ENCODE peak calls at places on chromosomes 12 and 14, in ten cellular contexts. H is AG04449; G is uterus; X is foreskin fibroblast; L is CD8-positive, alpha-beta T cell; J is GM23338; I is GM13976; Z is progenitor cell of endocrine pancreas; T is omental fat pad; E is right atrium auricular region. F is an unnamed sample.

GRCh38 chr14:101119830-101120571 is 216.5 kb upstream of the RTL1 start:
- DNase-seq in H (no peak), G (peak; percentile 16), X (no peak), L (peak; percentile 10), J (peak; percentile 34), I (no peak), Z (no peak), T (peak; percentile 18), E (peak; percentile 51), F (no peak)

GRCh38 chr14:100573009-100573756 is 14.0 kb downstream of the BEGAIN start:
- DNase-seq in H (no peak), G (no peak), X (no peak), L (no peak), J (peak; percentile 61), I (no peak), Z (no peak), T (no peak), E (no peak), F (no peak)

GRCh38 chr12:65279387-65280112 is 1.1 kb downstream of the MSRB3 start:
- DNase-seq in H (no peak), G (no peak), X (no peak), L (no peak), J (no peak), I (no peak), Z (no peak), T (no peak), E (no peak), F (no peak)

GRCh38 chr14:103378042-103378854 is 7.0 kb upstream of the MARK3 start:
- DNase-seq in H (no peak), G (no peak), X (no peak), L (no peak), J (no peak), I (no peak), Z (no peak), T (no peak), E (no peak), F (no peak)

GRCh38 chr14:21825147-21825743 is 151.6 kb upstream of the OR4E1 start:
- DNase-seq in H (no peak), G (no peak), X (no peak), L (peak; percentile 18), J (peak; percentile 91), I (peak; percentile 17), Z (no peak), T (no peak), E (no peak), F (no peak)

GRCh38 chr14:60815371-60815770 is 80.8 kb downstream of the MNAT1 start:
- DNase-seq in H (no peak), G (no peak), X (no peak), L (no peak), J (no peak), I (peak; percentile 44), Z (no peak), T (no peak), E (no peak), F (no peak)

GRCh38 chr14:23727566-23728335 is 91.6 kb downstream of the DHRS2 start:
- DNase-seq in H (no peak), G (no peak), X (peak; percentile 26), L (no peak), J (peak; percentile 80), I (peak; percentile 47), Z (no peak), T (no peak), E (no peak), F (peak; percentile 50)

GRCh38 chr12:91896725-91897515 is 248.7 kb downstream of the BTG1 start:
- DNase-seq in H (no peak), G (peak; percentile 66), X (no peak), L (no peak), J (no peak), I (no peak), Z (no peak), T (no peak), E (peak; percentile 60), F (no peak)

GRCh38 chr12:24491968-24492367 is 456.9 kb downstream of the BCAT1 start:
- DNase-seq in H (no peak), G (no peak), X (no peak), L (no peak), J (peak; percentile 20), I (no peak), Z (no peak), T (no peak), E (no peak), F (no peak)

GRCh38 chr14:68047910-68048309 is 228.3 kb downstream of the RAD51B start:
- DNase-seq in H (peak; percentile 28), G (no peak), X (no peak), L (no peak), J (no peak), I (no peak), Z (no peak), T (no peak), E (no peak), F (no peak)

GRCh38 chr12:120584343-120585149 is 3.3 kb upstream of the POP5 start:
- DNase-seq in H (no peak), G (peak; percentile 42), X (peak; percentile 16), L (peak; percentile 44), J (peak; percentile 72), I (peak; percentile 73), Z (peak; percentile 42), T (no peak), E (peak; percentile 66), F (no peak)

GRCh38 chr12:108724890-108725151 is 6.5 kb downstream of the CORO1C start:
- DNase-seq in H (no peak), G (no peak), X (no peak), L (no peak), J (no peak), I (no peak), Z (no peak), T (no peak), E (no peak), F (no peak)

GRCh38 chr12:24899503-24900098 is 49.3 kb downstream of the BCAT1 start:
- DNase-seq in H (no peak), G (no peak), X (no peak), L (no peak), J (no peak), I (no peak), Z (no peak), T (no peak), E (no peak), F (no peak)

GRCh38 chr14:105935384-105935783 is 409.0 kb downstream of the TMEM121 start:
- DNase-seq in H (no peak), G (no peak), X (no peak), L (no peak), J (no peak), I (no peak), Z (no peak), T (no peak), E (no peak), F (no peak)

GRCh38 chr14:102917469-102918211 is 4.8 kb upstream of the AMN start:
- DNase-seq in H (no peak), G (no peak), X (no peak), L (peak; percentile 71), J (peak; percentile 88), I (peak; percentile 87), Z (peak; percentile 42), T (peak; percentile 56), E (peak; percentile 62), F (peak; percentile 73)

GRCh38 chr12:64714551-64714968 is 44.6 kb downstream of the GNS start:
- DNase-seq in H (no peak), G (no peak), X (no peak), L (peak; percentile 27), J (no peak), I (peak; percentile 55), Z (no peak), T (no peak), E (no peak), F (no peak)

GRCh38 chr12:4108803-4109345 is 164.7 kb upstream of the CCND2 start:
- DNase-seq in H (no peak), G (no peak), X (peak; percentile 12), L (no peak), J (no peak), I (no peak), Z (no peak), T (no peak), E (no peak), F (no peak)

GRCh38 chr12:111766608-111767361 is at the start of gene ALDH2:
- DNase-seq in H (no peak), G (peak; percentile 82), X (peak; percentile 32), L (peak; percentile 26), J (peak; percentile 96), I (peak; percentile 57), Z (peak; percentile 72), T (peak; percentile 43), E (peak; percentile 78), F (peak; percentile 87)
- TF ChIP-seq CTCF in H (peak; percentile 3), G (no peak), X (no peak), L (no peak), J (peak; percentile 23), I (no peak), Z (peak; percentile 16), T (no peak), E (peak; percentile 44), F (no peak)

GRCh38 chr12:113697646-113698504 is 226.2 kb upstream of the LHX5 start:
- DNase-seq in H (no peak), G (no peak), X (no peak), L (no peak), J (peak; percentile 41), I (no peak), Z (no peak), T (no peak), E (no peak), F (peak; percentile 32)
- TF ChIP-seq CTCF in H (no peak), G (no peak), X (no peak), L (no peak), J (no peak), I (no peak), Z (no peak), T (no peak), E (no peak), F (no peak)

GRCh38 chr12:54355104-54355815 is 9.0 kb downstream of the GPR84 start:
- DNase-seq in H (no peak), G (no peak), X (no peak), L (no peak), J (peak; percentile 78), I (no peak), Z (no peak), T (no peak), E (no peak), F (no peak)
- TF ChIP-seq CTCF in H (peak; percentile 16), G (no peak), X (no peak), L (no peak), J (no peak), I (no peak), Z (peak; percentile 39), T (no peak), E (no peak), F (no peak)

GRCh38 chr12:54419088-54419887 is at the start of gene ITGA5:
- DNase-seq in H (no peak), G (peak; percentile 88), X (peak; percentile 76), L (peak; percentile 63), J (peak; percentile 73), I (peak; percentile 57), Z (no peak), T (peak; percentile 77), E (peak; percentile 90), F (no peak)

GRCh38 chr12:54416908-54417603 is 2.0 kb downstream of the ITGA5 start:
- DNase-seq in H (no peak), G (peak; percentile 56), X (no peak), L (no peak), J (no peak), I (no peak), Z (no peak), T (no peak), E (no peak), F (no peak)

GRCh38 chr12:54420766-54421144 is 1.7 kb upstream of the ITGA5 start:
- DNase-seq in H (no peak), G (peak; percentile 62), X (no peak), L (no peak), J (no peak), I (no peak), Z (no peak), T (no peak), E (peak; percentile 66), F (no peak)

GRCh38 chr12:54417712-54418440 is 1.2 kb downstream of the ITGA5 start:
- DNase-seq in H (no peak), G (no peak), X (no peak), L (no peak), J (peak; percentile 52), I (no peak), Z (no peak), T (no peak), E (no peak), F (no peak)

GRCh38 chr12:54418441-54419087 is 502 bp downstream of the ITGA5 start:
- DNase-seq in H (no peak), G (no peak), X (no peak), L (no peak), J (peak; percentile 66), I (peak; percentile 54), Z (no peak), T (no peak), E (no peak), F (no peak)
- TF ChIP-seq CTCF in H (no peak), G (no peak), X (no peak), L (no peak), J (no peak), I (no peak), Z (no peak), T (no peak), E (no peak), F (no peak)